ENCODE peak calls at places on chromosomes 2 and 18, in seven cellular contexts. L is MM.1S, I is osteocyte, D is AG09309, X is fibroblast of lung, S is foreskin fibroblast, B is glutamatergic neuron. O is an unnamed sample.

GRCh38 chr2:224802407-224802806 is 86.2 kb upstream of the CCDC195 start:
- DNase-seq in S (peak), B (no peak), I (no peak), D (no peak), L (no peak), X (peak), O (no peak)

GRCh38 chr2:176109955-176110345 is 2.9 kb downstream of the HOXD11 start:
- DNase-seq in X (no peak), L (no peak), S (no peak), I (no peak), B (no peak), D (no peak), O (no peak)

GRCh38 chr2:218671077-218671653 is 637 bp downstream of the RNF25 start:
- DNase-seq in D (no peak), I (no peak), X (peak), B (no peak), S (no peak), L (no peak), O (no peak)

GRCh38 chr2:68167186-68167585 is 9.5 kb downstream of the PNO1 start:
- DNase-seq in D (no peak), X (no peak), B (no peak), I (no peak), L (no peak), S (peak), O (no peak)

GRCh38 chr2:234463626-234464290 is 33.1 kb downstream of the ARL4C start:
- DNase-seq in S (no peak), B (no peak), I (no peak), D (no peak), L (no peak), X (peak), O (no peak)

GRCh38 chr2:160747771-160748170 is 254.2 kb upstream of the RBMS1 start:
- DNase-seq in L (no peak), B (no peak), I (no peak), S (peak), D (peak), X (peak), O (peak)

GRCh38 chr18:54787098-54787497 is 41.2 kb upstream of the RAB27B start:
- DNase-seq in L (no peak), D (no peak), X (no peak), S (no peak), I (no peak), B (no peak), O (no peak)

GRCh38 chr2:107986278-107987217 is at the start of gene SLC5A7:
- DNase-seq in S (no peak), D (no peak), X (no peak), B (peak), I (no peak), L (no peak), O (no peak)

GRCh38 chr2:173657996-173658717 is 303.5 kb downstream of the CDCA7 start:
- DNase-seq in I (no peak), L (no peak), B (no peak), D (peak), S (peak), X (peak), O (peak)

GRCh38 chr2:168583064-168583709 is 127.1 kb downstream of the CERS6 start:
- DNase-seq in I (no peak), X (peak), D (no peak), B (no peak), S (no peak), L (peak), O (no peak)

GRCh38 chr2:19158211-19158610 is 200.2 kb downstream of the OSR1 start:
- DNase-seq in D (no peak), S (no peak), X (no peak), B (no peak), I (no peak), L (no peak), O (no peak)

DNA sequence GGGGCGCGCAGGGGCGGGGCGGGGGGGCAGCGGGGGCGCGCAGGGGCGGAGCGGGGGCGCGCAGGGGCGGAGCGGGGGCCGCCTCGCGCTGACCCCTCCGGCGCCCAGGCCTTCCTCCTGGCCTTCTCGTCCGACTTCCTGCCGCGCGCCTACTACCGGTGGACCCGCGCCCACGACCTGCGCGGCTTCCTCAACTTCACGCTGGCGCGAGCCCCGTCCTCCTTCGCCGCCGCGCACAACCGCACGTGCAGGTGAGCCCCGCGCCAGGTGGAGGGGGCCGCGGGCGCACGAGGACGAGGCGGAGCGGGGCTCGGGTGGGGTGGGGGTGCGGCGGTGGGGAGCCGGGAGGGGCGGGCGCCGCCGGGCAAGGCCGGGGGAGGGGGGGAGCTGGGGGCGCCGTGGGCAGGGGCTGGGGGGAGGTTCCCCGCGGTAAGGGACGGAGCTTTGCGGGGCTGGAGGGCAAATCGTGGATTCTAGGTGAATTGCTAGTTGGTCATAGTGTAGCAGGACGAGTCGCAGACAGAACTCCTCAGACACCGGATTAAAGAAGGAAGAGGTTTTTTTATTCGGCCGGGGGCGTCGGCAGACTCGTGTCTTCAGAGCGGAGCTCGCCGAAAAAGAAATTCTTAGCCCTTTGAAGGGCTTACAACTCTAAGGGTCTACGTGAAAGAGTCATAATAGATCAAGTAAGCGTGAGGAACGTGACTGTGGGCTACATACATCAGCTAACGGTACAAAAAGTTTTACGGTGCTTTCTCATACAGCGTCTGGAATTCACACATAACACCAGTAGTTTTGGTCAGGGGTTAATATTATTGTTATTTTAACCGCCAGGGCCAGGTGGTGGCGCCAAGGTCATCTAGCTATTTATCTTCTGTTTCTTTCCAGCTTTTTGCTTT is 29.9 kb downstream of the ANO7 start:
- DNase-seq in X (peak), S (peak), D (no peak), B (peak), L (peak), I (no peak), O (no peak)
- TF ChIP-seq CTCF in X (no peak), S (no peak), D (peak), B (no peak), L (peak), I (peak), O (peak)

DNA sequence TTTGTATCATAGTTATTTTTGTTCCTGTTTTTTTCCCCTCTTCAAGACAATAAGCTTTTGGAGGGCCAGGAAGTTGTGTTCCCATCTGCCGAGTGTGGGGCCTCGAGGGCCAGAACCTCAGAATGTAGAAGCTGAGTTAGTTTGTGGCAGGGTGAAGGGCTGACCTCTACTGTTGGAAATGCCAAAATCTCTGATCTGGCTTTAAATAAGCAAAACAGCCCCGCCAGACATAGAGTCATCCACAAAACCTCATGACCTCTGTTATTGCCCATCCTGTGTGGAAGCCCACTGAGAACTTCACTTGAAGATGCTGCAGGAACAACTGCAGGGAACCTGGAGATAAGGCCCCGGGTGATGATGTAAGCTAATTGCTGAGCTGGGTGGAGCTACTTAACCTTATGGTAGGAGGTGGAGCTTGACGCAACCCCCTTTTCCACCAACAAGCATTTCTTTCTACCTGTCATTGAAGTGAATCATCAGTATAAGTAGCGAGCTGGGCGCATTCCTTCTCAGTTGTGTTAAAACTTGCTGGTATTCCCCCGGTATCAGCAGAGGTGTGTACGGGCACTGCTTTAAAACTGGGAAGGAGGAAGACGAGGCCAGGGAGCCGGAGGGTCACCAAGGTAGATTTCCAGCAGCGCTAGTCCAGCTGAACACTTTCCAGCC is 177.2 kb downstream of the NEDD4L start:
- DNase-seq in I (no peak), B (no peak), X (peak), D (no peak), S (peak), L (no peak), O (no peak)
- TF ChIP-seq CTCF in I (no peak), B (no peak), X (no peak), D (no peak), S (no peak), L (no peak), O (no peak)

DNA sequence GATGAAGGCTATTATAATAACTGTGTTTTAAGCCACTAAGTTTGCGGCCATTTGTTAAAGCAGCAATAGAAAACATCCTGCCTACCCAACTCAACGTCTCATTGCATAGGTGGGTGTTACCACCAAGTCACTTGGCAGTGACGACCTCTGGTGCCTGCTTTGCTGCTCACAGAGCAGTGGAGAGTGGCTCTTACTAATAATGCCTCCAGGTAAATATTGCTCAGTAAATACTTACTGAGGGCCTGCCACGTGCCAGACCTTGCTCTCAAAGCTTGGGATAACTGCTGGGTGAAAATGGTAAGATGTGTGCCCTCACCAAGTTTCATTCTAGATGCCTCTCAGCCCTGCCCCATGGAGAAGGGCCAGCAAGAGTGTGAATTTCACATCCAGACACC is 27.7 kb downstream of the ITGA6 start:
- DNase-seq in X (no peak), L (no peak), D (no peak), I (no peak), B (no peak), S (no peak), O (no peak)
- TF ChIP-seq CTCF in X (no peak), L (no peak), D (no peak), I (no peak), B (no peak), S (no peak), O (no peak)

DNA sequence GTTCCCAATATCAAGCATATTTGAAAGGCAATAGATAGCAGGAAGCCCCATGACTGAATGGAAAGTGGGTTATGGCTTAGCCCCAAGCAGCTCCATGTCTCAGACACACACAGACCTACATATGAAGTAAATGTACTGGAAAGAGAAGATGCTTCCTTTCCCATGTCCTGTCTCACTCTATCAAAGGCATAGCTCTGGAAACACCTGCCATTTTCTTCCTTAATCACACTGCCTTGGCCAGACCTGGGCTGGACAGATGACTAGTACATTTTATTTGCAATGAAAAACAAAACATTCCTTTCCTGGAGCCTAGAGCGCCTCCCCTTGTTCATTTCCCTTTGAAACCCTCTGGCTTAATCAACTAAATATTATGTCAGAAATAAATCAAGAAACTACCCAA is 160.7 kb downstream of the ANTXR1 start:
- DNase-seq in I (no peak), S (no peak), D (no peak), X (no peak), L (no peak), B (no peak), O (no peak)
- TF ChIP-seq CTCF in I (no peak), S (no peak), D (no peak), X (no peak), L (no peak), B (no peak), O (no peak)

GRCh38 chr2:212147921-212148513 is 390.6 kb downstream of the ERBB4 start:
- DNase-seq in S (no peak), I (no peak), D (no peak), X (no peak), L (peak), B (no peak), O (no peak)
- TF ChIP-seq CTCF in S (peak), I (peak), D (peak), X (no peak), L (peak), B (peak), O (peak)

DNA sequence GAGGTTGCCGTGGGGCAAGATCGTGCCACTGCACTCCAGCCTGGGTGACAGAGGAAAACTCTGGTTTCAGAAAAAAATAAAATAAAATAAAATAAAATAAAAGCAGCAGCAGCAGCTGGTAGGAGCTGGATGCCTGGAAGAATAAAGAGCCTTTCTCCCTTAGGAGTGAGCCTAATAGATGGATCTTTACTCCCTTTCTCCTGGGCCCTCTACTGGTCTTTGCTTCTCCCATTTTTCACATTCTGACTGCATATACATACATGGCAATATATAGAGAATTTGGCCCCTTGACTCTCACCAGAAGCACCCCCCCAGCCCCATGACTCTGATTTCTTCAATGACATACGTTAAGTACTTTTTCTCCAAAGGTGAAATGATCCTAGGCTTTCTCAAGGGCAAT is 9.8 kb upstream of the MALT1 start:
- DNase-seq in B (no peak), I (no peak), L (no peak), D (no peak), X (no peak), S (peak), O (no peak)
- TF ChIP-seq CTCF in B (no peak), I (peak), L (no peak), D (peak), X (peak), S (peak), O (peak)

DNA sequence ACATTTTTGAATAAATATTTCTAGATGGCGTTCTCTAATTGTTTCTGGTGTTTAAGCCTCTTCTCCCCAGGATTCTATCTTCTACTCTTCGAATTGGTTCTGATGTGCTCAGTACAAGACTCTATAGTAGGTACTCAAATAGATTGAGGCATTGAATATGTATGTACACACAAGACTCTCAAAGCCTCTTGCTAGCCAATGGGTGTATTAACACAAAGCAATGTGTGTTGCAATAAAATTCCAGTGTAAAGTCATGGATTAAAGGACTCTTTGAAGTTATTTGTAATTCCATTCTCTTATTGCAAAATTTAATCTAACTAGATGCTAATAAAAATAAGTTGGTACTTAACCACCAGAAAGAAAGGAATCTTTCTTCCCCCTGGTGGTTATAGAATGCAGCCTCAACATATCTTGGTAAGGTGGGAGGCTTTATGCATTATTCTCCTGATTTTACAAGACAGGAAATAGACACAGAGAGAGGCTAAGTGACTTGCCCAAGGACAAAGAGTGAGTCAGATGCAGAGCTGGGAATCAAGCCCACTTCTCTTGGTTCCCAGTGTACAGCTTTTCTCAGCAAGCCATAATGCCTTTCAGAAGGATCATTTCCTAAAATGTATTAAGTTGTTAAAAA is 18.1 kb downstream of the LRP1B start:
- DNase-seq in L (no peak), I (no peak), X (peak), D (peak), B (no peak), S (peak), O (no peak)
- TF ChIP-seq CTCF in L (no peak), I (peak), X (no peak), D (no peak), B (peak), S (peak), O (peak)

GRCh38 chr2:159044804-159045286 is 76.4 kb downstream of the TANC1 start:
- DNase-seq in X (peak), L (no peak), I (no peak), D (no peak), S (no peak), B (no peak), O (no peak)
- TF ChIP-seq CTCF in X (no peak), L (no peak), I (no peak), D (no peak), S (no peak), B (no peak), O (no peak)

GRCh38 chr2:231545105-231545902 is 15.1 kb upstream of the NMUR1 start:
- DNase-seq in X (peak), L (peak), I (no peak), B (no peak), D (peak), S (no peak), O (no peak)

GRCh38 chr2:231540017-231540416 is 9.8 kb upstream of the NMUR1 start:
- DNase-seq in D (no peak), X (no peak), B (no peak), L (no peak), S (no peak), I (no peak), O (no peak)

GRCh38 chr2:231546014-231546413 is 15.8 kb upstream of the NMUR1 start:
- DNase-seq in X (no peak), D (no peak), I (no peak), S (no peak), B (no peak), L (no peak), O (no peak)

GRCh38 chr2:231547315-231548110 is 17.3 kb upstream of the NMUR1 start:
- DNase-seq in I (no peak), S (no peak), D (no peak), X (no peak), L (no peak), B (no peak), O (no peak)

GRCh38 chr2:231541605-231542509 is 11.6 kb upstream of the NMUR1 start:
- DNase-seq in L (no peak), S (no peak), B (peak), I (no peak), D (no peak), X (no peak), O (no peak)
- TF ChIP-seq CTCF in L (peak), S (no peak), B (no peak), I (peak), D (no peak), X (no peak), O (no peak)